ENCODE peak calls at places on chromosomes 6 and 20, in four cellular contexts. K is bronchial epithelial cell; I is CD4-positive, alpha-beta T cell; S is heart left ventricle. L is an unnamed sample.

GRCh38 chr20:53691060-53691810 is 97.6 kb upstream of the ZNF217 start:
- DNase-seq in I (no peak), K (peak), S (no peak), L (no peak)

GRCh38 chr20:32457476-32457986 is 99.4 kb downstream of the ASXL1 start:
- DNase-seq in I (no peak), S (peak), K (peak), L (peak)

GRCh38 chr6:43436577-43437282 is 9.4 kb downstream of the ABCC10 start:
- DNase-seq in S (no peak), K (peak), I (no peak), L (no peak)

GRCh38 chr6:167394330-167394729 is 69.4 kb downstream of the TTLL2 start:
- DNase-seq in I (no peak), S (no peak), K (no peak), L (no peak)

GRCh38 chr20:1108437-1108920 is 9.9 kb upstream of the PSMF1 start:
- DNase-seq in I (peak), K (peak), S (peak), L (peak)

GRCh38 chr6:32087574-32088486 is 21.3 kb downstream of the TNXB start:
- DNase-seq in K (peak), S (peak), I (peak), L (peak)

GRCh38 chr20:57600324-57601210 is 19.7 kb downstream of the ZBP1 start:
- DNase-seq in S (no peak), K (no peak), I (no peak), L (no peak)

GRCh38 chr6:133487174-133487573 is 246.0 kb downstream of the EYA4 start:
- DNase-seq in K (no peak), I (no peak), S (peak), L (no peak)

GRCh38 chr20:14518648-14519047 is 181.2 kb upstream of the FLRT3 start:
- DNase-seq in I (no peak), K (peak), S (no peak), L (no peak)

GRCh38 chr20:56411759-56412472 is at the start of gene CASS4:
- DNase-seq in K (no peak), S (no peak), I (peak), L (no peak)

GRCh38 chr20:50191566-50192363 is 1.1 kb downstream of the CEBPB start:
- DNase-seq in I (peak), K (no peak), S (peak), L (peak)

GRCh38 chr6:78995946-78996345 is 82.1 kb downstream of the PHIP start:
- DNase-seq in S (no peak), K (peak), I (no peak), L (no peak)

GRCh38 chr6:29845405-29846006 is 17.9 kb downstream of the HLA-G start:
- DNase-seq in K (peak), I (peak), S (no peak), L (no peak)

GRCh38 chr20:13340088-13340487 is 119.0 kb downstream of the ISM1 start:
- DNase-seq in I (no peak), K (peak), S (no peak), L (no peak)

GRCh38 chr20:63082308-63082938 is 75.7 kb upstream of the BHLHE23 start:
- DNase-seq in S (peak), K (no peak), I (peak), L (peak)

GRCh38 chr6:143594647-143595046 is 83.1 kb upstream of the PHACTR2 start:
- DNase-seq in S (no peak), I (no peak), K (peak), L (no peak)

GRCh38 chr6:143595256-143596036 is 82.3 kb upstream of the PHACTR2 start:
- DNase-seq in K (no peak), S (no peak), I (no peak), L (no peak)

GRCh38 chr6:143589162-143589561 is 77.6 kb upstream of the FUCA2 start:
- DNase-seq in I (no peak), K (no peak), S (no peak), L (no peak)

GRCh38 chr6:143591441-143591840 is 79.9 kb upstream of the FUCA2 start:
- DNase-seq in I (no peak), S (no peak), K (no peak), L (no peak)

DNA sequence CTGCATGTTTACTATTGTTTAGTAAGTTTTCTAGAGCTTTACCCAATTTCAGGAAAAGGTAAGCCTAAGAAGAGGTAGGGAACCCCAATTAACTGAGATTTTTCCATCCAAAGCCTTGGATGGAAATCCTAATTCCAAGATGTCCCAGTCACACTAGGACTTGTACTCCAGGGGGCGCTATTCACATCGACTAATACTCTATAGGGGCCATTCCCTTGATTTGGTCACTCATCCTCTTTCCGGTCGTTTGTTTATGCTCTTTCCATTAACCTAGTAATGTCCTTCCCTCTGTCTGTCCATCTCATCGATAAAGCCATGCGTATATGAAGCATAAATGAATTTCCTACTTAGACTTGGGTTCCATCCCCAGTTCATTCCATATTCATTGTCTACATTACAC is 80.8 kb upstream of the FUCA2 start:
- DNase-seq in I (no peak), K (peak), S (no peak), L (no peak)
- TF ChIP-seq CTCF in I (no peak), K (peak), S (peak), L (peak)

DNA sequence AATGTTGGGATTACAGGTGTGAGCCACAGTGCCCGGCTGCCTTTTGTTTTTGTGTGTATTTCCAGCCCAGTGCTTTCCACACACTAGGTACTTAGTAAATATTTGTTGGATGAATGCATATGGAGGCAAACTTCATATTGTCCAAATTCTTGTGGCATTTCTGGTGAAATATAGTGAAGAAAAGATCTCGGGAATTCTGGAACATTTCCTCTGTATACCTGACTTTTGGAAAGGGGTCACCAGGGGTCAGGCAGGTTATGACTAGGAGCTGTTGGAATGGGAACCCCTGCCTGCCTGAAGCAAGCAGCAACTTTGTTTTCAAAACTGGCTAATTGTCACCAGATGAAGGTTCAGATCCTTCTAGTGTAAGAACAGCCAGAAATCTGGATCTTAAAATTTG is 12.1 kb upstream of the SCP2D1 start:
- DNase-seq in S (no peak), K (no peak), I (no peak), L (no peak)
- TF ChIP-seq CTCF in S (no peak), K (no peak), I (no peak), L (no peak)

GRCh38 chr6:28212510-28213212 is 12.4 kb upstream of the ZSCAN9 start:
- DNase-seq in S (no peak), K (peak), I (no peak), L (peak)
- TF ChIP-seq CTCF in S (no peak), K (no peak), I (no peak), L (no peak)

GRCh38 chr6:161373905-161374451 is 100.1 kb upstream of the AGPAT4 start:
- DNase-seq in S (peak), K (peak), I (peak), L (peak)

GRCh38 chr6:161372422-161372793 is 98.5 kb upstream of the AGPAT4 start:
- DNase-seq in S (no peak), K (no peak), I (no peak), L (no peak)

GRCh38 chr6:161376367-161376766 is 102.5 kb upstream of the AGPAT4 start:
- DNase-seq in I (no peak), K (no peak), S (no peak), L (no peak)

GRCh38 chr6:161377116-161377515 is 103.3 kb upstream of the AGPAT4 start:
- DNase-seq in I (no peak), S (no peak), K (no peak), L (no peak)

DNA sequence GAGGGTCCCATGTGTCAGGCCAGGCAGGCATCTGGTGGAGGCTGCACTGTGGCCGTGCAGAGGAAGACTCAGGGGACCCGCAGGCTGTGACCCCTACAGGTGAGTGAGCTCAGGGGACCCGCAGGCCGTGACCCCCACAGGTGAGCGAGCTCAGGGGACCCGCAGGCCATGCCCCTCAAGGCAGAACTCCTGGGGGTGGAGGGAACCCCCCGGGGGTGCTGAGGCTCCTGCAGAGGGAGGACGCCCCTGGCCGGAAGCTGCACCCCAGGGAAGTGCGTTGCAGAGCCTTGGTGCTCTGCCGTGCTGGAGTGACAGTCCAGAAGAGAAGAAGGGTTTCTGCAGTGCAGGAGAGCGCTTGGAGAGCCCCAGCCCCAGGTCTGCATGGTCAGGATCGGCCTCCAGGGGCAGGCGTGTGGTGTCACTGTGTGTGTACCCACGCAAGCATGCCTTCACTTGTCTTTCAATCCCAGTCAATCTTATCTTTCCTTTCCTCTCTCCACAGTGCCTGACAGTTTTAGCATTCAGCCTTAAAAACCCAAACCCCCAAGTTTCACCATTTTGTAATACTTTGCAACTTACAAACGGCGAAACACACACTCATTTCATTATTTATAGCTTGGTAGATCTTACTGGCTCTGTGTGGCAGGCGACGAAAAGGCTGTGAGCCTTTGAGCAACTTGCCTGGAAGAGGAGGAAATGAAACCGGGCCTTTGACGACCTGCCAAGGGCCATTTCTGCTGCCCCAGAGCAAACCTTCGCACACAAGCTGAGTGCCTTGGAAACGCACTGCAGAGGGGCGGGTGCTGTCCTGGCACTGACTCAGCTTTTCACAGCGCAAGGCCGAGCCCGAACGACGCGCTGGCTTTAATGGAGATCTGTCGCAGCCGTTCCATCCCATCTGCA is 101.4 kb upstream of the AGPAT4 start:
- DNase-seq in I (no peak), S (peak), K (peak), L (peak)
- TF ChIP-seq CTCF in I (no peak), S (no peak), K (peak), L (no peak)

GRCh38 chr20:21490105-21490504 is 23.8 kb downstream of the NKX2-2 start:
- DNase-seq in S (no peak), K (no peak), I (no peak), L (no peak)
- TF ChIP-seq CTCF in S (no peak), K (no peak), I (no peak), L (no peak)

GRCh38 chr6:37320649-37321048 is 33.1 kb upstream of the RNF8 start:
- DNase-seq in I (no peak), K (no peak), S (no peak), L (peak)
- TF ChIP-seq CTCF in I (no peak), K (no peak), S (no peak), L (no peak)

GRCh38 chr6:41901882-41902519 is 6.8 kb upstream of the USP49 start:
- DNase-seq in I (peak), S (no peak), K (no peak), L (peak)
- TF ChIP-seq CTCF in I (peak), S (no peak), K (peak), L (no peak)